ENCODE peak calls at places on chromosomes 12 and 14, in seven cellular contexts. L is SW480, G is upper lobe of right lung, Z is substantia nigra, P is AG10803, H is frontal cortex, N is NCI-H2081. U is an unnamed sample.

GRCh38 chr14:95314609-95315008 is 5.1 kb downstream of the CLMN start:
- DNase-seq in Z (no peak), L (no peak), H (no peak), P (no peak), G (no peak), N (no peak), U (no peak)

GRCh38 chr12:53659011-53659551 is 16.8 kb downstream of the ATP5MC2 start:
- DNase-seq in P (peak; percentile 77), N (peak; percentile 87), H (peak; percentile 50), Z (peak; percentile 52), L (peak; percentile 87), G (no peak), U (peak; percentile 43)

GRCh38 chr12:11917501-11917900 is 153.2 kb upstream of the BCL2L14 start:
- DNase-seq in H (no peak), G (no peak), P (no peak), N (no peak), L (no peak), Z (no peak), U (no peak)

GRCh38 chr14:33846100-33846824 is 104.6 kb downstream of the EGLN3 start:
- DNase-seq in N (no peak), G (no peak), H (peak; percentile 19), L (no peak), Z (no peak), P (no peak), U (no peak)

GRCh38 chr14:102086346-102086971 is 385 bp downstream of the HSP90AA1 start:
- DNase-seq in L (peak; percentile 53), Z (peak; percentile 42), P (peak; percentile 68), H (peak; percentile 60), N (peak; percentile 51), G (no peak), U (peak; percentile 41)

GRCh38 chr14:24280797-24281460 is 9.5 kb upstream of the RABGGTA start:
- DNase-seq in Z (no peak), G (no peak), P (no peak), H (no peak), L (no peak), N (no peak), U (no peak)

GRCh38 chr12:29171421-29172258 is 22.6 kb downstream of the FAR2 start:
- DNase-seq in L (no peak), G (peak; percentile 46), H (no peak), P (no peak), Z (no peak), N (no peak), U (no peak)

GRCh38 chr12:32679091-32679909 is at the start of gene DNM1L:
- DNase-seq in Z (peak; percentile 92), N (peak; percentile 97), G (peak; percentile 97), H (peak; percentile 91), P (peak; percentile 94), L (peak; percentile 98), U (peak; percentile 97)

GRCh38 chr12:107512391-107512790 is 173.2 kb upstream of the PWP1 start:
- DNase-seq in G (no peak), P (peak; percentile 80), Z (no peak), H (no peak), N (no peak), L (no peak), U (no peak)

GRCh38 chr12:87784350-87784749 is 244.9 kb downstream of the C12orf50 start:
- DNase-seq in P (no peak), H (no peak), G (no peak), L (no peak), N (no peak), Z (no peak), U (no peak)

GRCh38 chr14:49692191-49692757 is 646 bp upstream of the KLHDC1 start:
- DNase-seq in G (no peak), Z (no peak), H (no peak), L (no peak), N (no peak), P (no peak), U (no peak)

GRCh38 chr14:55794655-55795583 is 214.9 kb downstream of the KTN1 start:
- DNase-seq in G (no peak), Z (no peak), N (peak; percentile 88), H (no peak), P (no peak), L (peak; percentile 20), U (no peak)

GRCh38 chr12:98901189-98901588 is 256.1 kb downstream of the APAF1 start:
- DNase-seq in Z (no peak), P (no peak), H (no peak), N (no peak), L (no peak), G (no peak), U (no peak)

GRCh38 chr14:71372411-71372838 is 465.2 kb downstream of the PCNX1 start:
- DNase-seq in H (peak; percentile 11), Z (no peak), N (no peak), P (peak; percentile 82), G (no peak), L (no peak), U (no peak)

GRCh38 chr14:83826838-83827237 is 1703.1 kb upstream of the FLRT2 start:
- DNase-seq in G (no peak), L (no peak), N (no peak), H (no peak), Z (no peak), P (peak; percentile 5), U (no peak)

GRCh38 chr12:43872396-43872795 is 36.5 kb downstream of the TMEM117 start:
- DNase-seq in N (no peak), Z (no peak), P (no peak), L (no peak), H (no peak), G (no peak), U (no peak)

GRCh38 chr12:115440438-115440837 is 756.5 kb upstream of the TBX3 start:
- DNase-seq in L (peak; percentile 25), G (no peak), P (peak; percentile 59), N (no peak), H (no peak), Z (no peak), U (no peak)

GRCh38 chr12:83042441-83043215 is 355.9 kb downstream of the TMTC2 start:
- DNase-seq in Z (no peak), L (no peak), P (peak; percentile 23), G (no peak), N (no peak), H (no peak), U (peak; percentile 88)

GRCh38 chr14:77014004-77014604 is 14.4 kb downstream of the IRF2BPL start:
- DNase-seq in H (no peak), Z (peak; percentile 27), P (peak; percentile 61), L (no peak), G (no peak), N (no peak), U (peak; percentile 23)

GRCh38 chr12:22684526-22685118 is 59.7 kb downstream of the ETNK1 start:
- DNase-seq in Z (no peak), N (peak; percentile 16), P (peak; percentile 57), G (no peak), H (no peak), L (peak; percentile 59), U (peak; percentile 49)

GRCh38 chr14:95683793-95684192 is 2.4 kb upstream of the TCL1B start:
- DNase-seq in Z (no peak), L (peak; percentile 45), G (no peak), P (no peak), H (no peak), N (peak; percentile 38), U (peak; percentile 17)

GRCh38 chr14:57889245-57889644 is 23.4 kb upstream of the SLC35F4 start:
- DNase-seq in G (peak; percentile 78), N (peak; percentile 52), P (peak; percentile 43), Z (no peak), H (no peak), L (no peak), U (peak; percentile 98)

GRCh38 chr14:96852823-96853422 is 55.7 kb downstream of the VRK1 start:
- DNase-seq in Z (no peak), N (peak; percentile 41), L (peak; percentile 66), H (no peak), G (no peak), P (peak; percentile 68), U (peak; percentile 45)

GRCh38 chr12:1993341-1993740 is 10.9 kb downstream of the DCP1B start:
- DNase-seq in G (no peak), P (peak; percentile 94), Z (no peak), H (no peak), N (no peak), L (peak; percentile 86), U (no peak)

GRCh38 chr12:16609140-16609539 is 3.2 kb upstream of the LMO3 start:
- DNase-seq in P (no peak), H (no peak), L (no peak), G (no peak), N (peak; percentile 66), Z (no peak), U (no peak)

GRCh38 chr14:61876362-61877049 is 114.3 kb downstream of the SNAPC1 start:
- DNase-seq in P (no peak), G (no peak), L (no peak), N (peak; percentile 75), Z (no peak), H (no peak), U (peak; percentile 97)

GRCh38 chr12:12505544-12506501 is 56.8 kb downstream of the DUSP16 start:
- DNase-seq in H (no peak), G (no peak), P (peak; percentile 82), L (no peak), N (no peak), Z (no peak), U (no peak)

GRCh38 chr14:33414041-33414440 is 475.4 kb downstream of the NPAS3 start:
- DNase-seq in L (no peak), N (no peak), H (no peak), P (no peak), Z (no peak), G (no peak), U (no peak)

GRCh38 chr12:54967461-54967860 is 17.1 kb downstream of the TESPA1 start:
- DNase-seq in H (no peak), Z (no peak), N (no peak), P (no peak), L (no peak), G (no peak), U (no peak)

GRCh38 chr14:46482200-46482599 is 169.4 kb downstream of the RPL10L start:
- DNase-seq in P (no peak), H (no peak), Z (no peak), L (no peak), G (no peak), N (no peak), U (no peak)

GRCh38 chr12:31325524-31325875 is 450 bp downstream of the SINHCAF start:
- DNase-seq in L (no peak), H (peak; percentile 41), P (no peak), Z (no peak), G (no peak), N (no peak), U (no peak)

GRCh38 chr12:19035552-19035951 is 94.0 kb upstream of the PLEKHA5 start:
- DNase-seq in Z (no peak), N (no peak), G (no peak), P (peak; percentile 84), H (no peak), L (no peak), U (no peak)

GRCh38 chr12:5395443-5396401 is 36.2 kb upstream of the NTF3 start:
- DNase-seq in H (no peak), P (no peak), N (peak; percentile 99), L (no peak), Z (no peak), G (no peak), U (no peak)

GRCh38 chr14:70616646-70617045 is 16.2 kb upstream of the MED6 start:
- DNase-seq in P (no peak), G (no peak), L (no peak), H (no peak), Z (no peak), N (no peak), U (no peak)

GRCh38 chr12:124764451-124764850 is 99.2 kb downstream of the SCARB1 start:
- DNase-seq in L (no peak), Z (no peak), P (peak; percentile 92), G (no peak), N (peak; percentile 31), H (no peak), U (no peak)

U was measured in cerebellar cortex.